ENCODE peak calls at places on chromosomes 16 and 17, in seven cellular contexts. One of them, this sample, is unnamed.
A peak's percentile ranks its signal among the peaks of the same experiment; 100 is the strongest.

GRCh38 chr16:67661101-67661661 is 421 bp downstream of the PARD6A start:
- DNase-seq in A549: peak; percentile 46
- DNase-seq in endothelial cell of umbilical vein: peak; percentile 61
- DNase-seq in GM23338: peak; percentile 86
- DNase-seq in cardiac fibroblast: no peak
- DNase-seq in nephron progenitor cell: peak; percentile 55
- DNase-seq in astrocyte of the cerebellum: peak; percentile 27
- DNase-seq in this sample: peak; percentile 15

GRCh38 chr16:86515420-86515779 is 5.1 kb downstream of the FOXF1 start:
- DNase-seq in A549: no peak
- DNase-seq in endothelial cell of umbilical vein: no peak
- DNase-seq in GM23338: peak; percentile 82
- DNase-seq in cardiac fibroblast: no peak
- DNase-seq in nephron progenitor cell: no peak
- DNase-seq in astrocyte of the cerebellum: no peak
- DNase-seq in this sample: no peak

GRCh38 chr17:44121206-44121605 is 2.2 kb downstream of the HDAC5 start:
- DNase-seq in A549: no peak
- DNase-seq in endothelial cell of umbilical vein: no peak
- DNase-seq in GM23338: no peak
- DNase-seq in cardiac fibroblast: no peak
- DNase-seq in nephron progenitor cell: no peak
- DNase-seq in astrocyte of the cerebellum: no peak
- DNase-seq in this sample: no peak

GRCh38 chr17:43645450-43645764 is 16.3 kb downstream of the MEOX1 start:
- DNase-seq in A549: no peak
- DNase-seq in endothelial cell of umbilical vein: no peak
- DNase-seq in GM23338: peak; percentile 53
- DNase-seq in cardiac fibroblast: no peak
- DNase-seq in nephron progenitor cell: no peak
- DNase-seq in astrocyte of the cerebellum: no peak
- DNase-seq in this sample: no peak

GRCh38 chr16:28477311-28477920 is 5.3 kb upstream of the NPIPB7 start:
- DNase-seq in A549: no peak
- DNase-seq in endothelial cell of umbilical vein: no peak
- DNase-seq in GM23338: no peak
- DNase-seq in cardiac fibroblast: no peak
- DNase-seq in nephron progenitor cell: no peak
- DNase-seq in astrocyte of the cerebellum: no peak
- DNase-seq in this sample: no peak

GRCh38 chr17:48113201-48113676 is 5.7 kb downstream of the SNX11 start:
- DNase-seq in A549: no peak
- DNase-seq in endothelial cell of umbilical vein: no peak
- DNase-seq in GM23338: no peak
- DNase-seq in cardiac fibroblast: peak; percentile 29
- DNase-seq in nephron progenitor cell: no peak
- DNase-seq in astrocyte of the cerebellum: no peak
- DNase-seq in this sample: no peak

GRCh38 chr16:12959072-12959471 is 57.7 kb downstream of the SHISA9 start:
- DNase-seq in A549: no peak
- DNase-seq in endothelial cell of umbilical vein: no peak
- DNase-seq in GM23338: no peak
- DNase-seq in cardiac fibroblast: no peak
- DNase-seq in nephron progenitor cell: no peak
- DNase-seq in astrocyte of the cerebellum: no peak
- DNase-seq in this sample: no peak

GRCh38 chr16:75192606-75193264 is 14.2 kb downstream of the CTRB2 start:
- DNase-seq in A549: no peak
- DNase-seq in endothelial cell of umbilical vein: no peak
- DNase-seq in GM23338: no peak
- DNase-seq in cardiac fibroblast: no peak
- DNase-seq in nephron progenitor cell: no peak
- DNase-seq in astrocyte of the cerebellum: no peak
- DNase-seq in this sample: no peak

GRCh38 chr17:75844530-75845057 is 390 bp upstream of the UNC13D start:
- DNase-seq in A549: peak; percentile 75
- DNase-seq in endothelial cell of umbilical vein: no peak
- DNase-seq in GM23338: no peak
- DNase-seq in cardiac fibroblast: no peak
- DNase-seq in nephron progenitor cell: no peak
- DNase-seq in astrocyte of the cerebellum: no peak
- DNase-seq in this sample: peak; percentile 38

GRCh38 chr17:10032142-10032541 is 127.1 kb upstream of the RCVRN start:
- DNase-seq in A549: no peak
- DNase-seq in endothelial cell of umbilical vein: no peak
- DNase-seq in GM23338: peak; percentile 26
- DNase-seq in cardiac fibroblast: peak; percentile 30
- DNase-seq in nephron progenitor cell: no peak
- DNase-seq in astrocyte of the cerebellum: no peak
- DNase-seq in this sample: no peak

GRCh38 chr16:56349711-56350161 is 75.6 kb downstream of the AMFR start:
- DNase-seq in A549: no peak
- DNase-seq in endothelial cell of umbilical vein: no peak
- DNase-seq in GM23338: no peak
- DNase-seq in cardiac fibroblast: no peak
- DNase-seq in nephron progenitor cell: no peak
- DNase-seq in astrocyte of the cerebellum: no peak
- DNase-seq in this sample: no peak

GRCh38 chr17:65121368-65121767 is 15.8 kb upstream of the RGS9 start:
- DNase-seq in A549: no peak
- DNase-seq in endothelial cell of umbilical vein: no peak
- DNase-seq in GM23338: no peak
- DNase-seq in cardiac fibroblast: no peak
- DNase-seq in nephron progenitor cell: no peak
- DNase-seq in astrocyte of the cerebellum: no peak
- DNase-seq in this sample: no peak

GRCh38 chr17:17303010-17303846 is at the start of gene NT5M:
- DNase-seq in A549: peak; percentile 91
- DNase-seq in endothelial cell of umbilical vein: peak; percentile 60
- DNase-seq in GM23338: peak; percentile 90
- DNase-seq in cardiac fibroblast: peak; percentile 68
- DNase-seq in nephron progenitor cell: peak; percentile 85
- DNase-seq in astrocyte of the cerebellum: no peak
- DNase-seq in this sample: peak; percentile 67

GRCh38 chr16:25257956-25258855 is 561 bp upstream of the ZKSCAN2 start:
- DNase-seq in A549: peak; percentile 82
- DNase-seq in endothelial cell of umbilical vein: peak; percentile 74
- DNase-seq in GM23338: peak; percentile 93
- DNase-seq in cardiac fibroblast: peak; percentile 92
- DNase-seq in nephron progenitor cell: peak; percentile 90
- DNase-seq in astrocyte of the cerebellum: peak; percentile 70
- DNase-seq in this sample: peak; percentile 87

GRCh38 chr16:50505714-50506542 is 42.3 kb upstream of the NKD1 start:
- DNase-seq in A549: no peak
- DNase-seq in endothelial cell of umbilical vein: no peak
- DNase-seq in GM23338: peak; percentile 46
- DNase-seq in cardiac fibroblast: no peak
- DNase-seq in nephron progenitor cell: peak; percentile 51
- DNase-seq in astrocyte of the cerebellum: no peak
- DNase-seq in this sample: no peak

GRCh38 chr16:67395458-67396158 is 2.3 kb upstream of the TPPP3 start:
- DNase-seq in A549: no peak
- DNase-seq in endothelial cell of umbilical vein: no peak
- DNase-seq in GM23338: no peak
- DNase-seq in cardiac fibroblast: no peak
- DNase-seq in nephron progenitor cell: peak; percentile 34
- DNase-seq in astrocyte of the cerebellum: no peak
- DNase-seq in this sample: peak; percentile 46

DNA sequence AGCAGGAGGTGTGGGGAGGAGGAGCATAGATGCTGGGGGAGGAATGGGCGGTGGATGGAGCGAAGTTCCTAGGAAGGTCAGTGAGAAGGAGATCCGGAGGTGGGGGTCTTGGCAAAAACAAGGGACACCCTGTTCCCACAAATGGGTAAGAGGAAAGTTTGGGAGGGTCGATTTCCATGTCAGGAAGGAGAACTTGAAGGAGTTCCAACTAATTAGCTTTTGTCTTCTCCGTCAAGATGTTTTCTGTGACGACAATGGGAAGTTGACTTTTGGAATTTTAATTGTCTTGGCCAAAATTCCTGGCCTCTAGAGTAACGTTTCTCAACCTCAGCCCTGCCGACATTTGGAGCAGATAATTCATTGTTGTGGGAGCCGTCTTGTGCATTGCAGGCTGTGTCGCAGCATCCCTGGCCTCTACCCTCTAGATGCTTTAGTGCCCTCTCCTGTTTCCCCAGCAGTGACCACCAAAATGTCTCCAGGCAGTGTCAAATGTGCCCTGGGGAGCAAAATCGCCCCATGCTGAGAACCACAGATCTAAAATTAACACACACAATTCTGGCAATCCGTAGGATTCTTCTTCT is 97.1 kb downstream of the PITPNC1 start:
- DNase-seq in A549: no peak
- DNase-seq in endothelial cell of umbilical vein: peak; percentile 20
- DNase-seq in GM23338: peak; percentile 47
- DNase-seq in cardiac fibroblast: peak; percentile 94
- DNase-seq in nephron progenitor cell: no peak
- DNase-seq in astrocyte of the cerebellum: peak; percentile 82
- DNase-seq in this sample: peak; percentile 85
- TF ChIP-seq CTCF in A549: no peak
- TF ChIP-seq CTCF in endothelial cell of umbilical vein: no peak
- TF ChIP-seq CTCF in GM23338: peak; percentile 15
- TF ChIP-seq CTCF in cardiac fibroblast: peak; percentile 6
- TF ChIP-seq CTCF in nephron progenitor cell: no peak
- TF ChIP-seq CTCF in astrocyte of the cerebellum: no peak
- TF ChIP-seq CTCF in this sample: no peak

GRCh38 chr16:30977502-30977901 is 7.5 kb upstream of the HSD3B7 start:
- DNase-seq in A549: no peak
- DNase-seq in endothelial cell of umbilical vein: no peak
- DNase-seq in GM23338: peak; percentile 84
- DNase-seq in cardiac fibroblast: no peak
- DNase-seq in nephron progenitor cell: no peak
- DNase-seq in astrocyte of the cerebellum: no peak
- DNase-seq in this sample: no peak
- TF ChIP-seq CTCF in A549: peak; percentile 14
- TF ChIP-seq CTCF in endothelial cell of umbilical vein: peak; percentile 36
- TF ChIP-seq CTCF in GM23338: peak; percentile 84
- TF ChIP-seq CTCF in cardiac fibroblast: peak; percentile 34
- TF ChIP-seq CTCF in nephron progenitor cell: peak; percentile 23
- TF ChIP-seq CTCF in astrocyte of the cerebellum: peak; percentile 41
- TF ChIP-seq CTCF in this sample: peak; percentile 27

DNA sequence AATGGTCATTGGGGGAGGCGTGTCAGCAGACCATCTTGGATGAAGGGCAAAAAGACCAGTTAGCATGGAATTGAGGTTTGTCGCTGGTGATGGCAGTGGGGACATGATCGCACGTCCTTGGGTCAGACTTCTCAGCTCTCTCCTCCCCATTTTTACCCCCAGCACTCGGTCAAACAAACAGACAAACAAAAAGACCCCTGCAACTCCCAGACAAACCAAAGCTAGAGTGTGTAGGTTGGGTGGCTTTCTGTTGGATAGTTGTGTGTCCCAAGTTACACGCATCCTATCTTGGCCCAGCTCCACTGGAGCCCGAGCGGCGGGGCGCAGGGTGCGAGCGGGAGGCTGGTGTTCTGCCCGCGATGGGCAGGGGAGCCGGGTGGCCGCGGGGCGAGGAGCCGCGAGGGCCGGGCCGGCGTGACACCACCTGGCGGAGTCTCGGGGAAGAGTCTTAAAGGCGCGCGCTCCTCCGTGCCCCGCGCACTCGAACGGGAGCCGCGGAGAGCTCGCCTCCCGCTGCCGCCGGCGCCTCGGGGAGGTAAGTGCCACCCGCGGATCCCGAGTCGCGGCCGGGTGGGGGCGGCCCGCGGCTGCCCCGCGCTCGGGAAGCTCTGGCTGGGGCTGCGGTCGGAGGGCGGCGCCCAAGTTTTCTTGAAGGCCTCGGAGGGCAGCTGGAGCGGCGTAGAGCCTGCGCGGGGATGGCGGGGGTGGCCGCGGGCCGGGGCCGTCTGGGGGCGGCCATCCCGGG is 18.5 kb upstream of the NTN1 start:
- DNase-seq in A549: peak; percentile 75
- DNase-seq in endothelial cell of umbilical vein: no peak
- DNase-seq in GM23338: peak; percentile 67
- DNase-seq in cardiac fibroblast: no peak
- DNase-seq in nephron progenitor cell: peak; percentile 75
- DNase-seq in astrocyte of the cerebellum: no peak
- DNase-seq in this sample: no peak
- TF ChIP-seq CTCF in A549: peak; percentile 36
- TF ChIP-seq CTCF in endothelial cell of umbilical vein: peak; percentile 23
- TF ChIP-seq CTCF in GM23338: no peak
- TF ChIP-seq CTCF in cardiac fibroblast: no peak
- TF ChIP-seq CTCF in nephron progenitor cell: peak; percentile 29
- TF ChIP-seq CTCF in astrocyte of the cerebellum: peak; percentile 34
- TF ChIP-seq CTCF in this sample: no peak

GRCh38 chr17:1638624-1639300 is 6.8 kb downstream of the SCARF1 start:
- DNase-seq in A549: no peak
- DNase-seq in endothelial cell of umbilical vein: no peak
- DNase-seq in GM23338: no peak
- DNase-seq in cardiac fibroblast: no peak
- DNase-seq in nephron progenitor cell: no peak
- DNase-seq in astrocyte of the cerebellum: no peak
- DNase-seq in this sample: no peak

GRCh38 chr17:1643293-1643998 is 2.1 kb downstream of the SCARF1 start:
- DNase-seq in A549: peak; percentile 65
- DNase-seq in endothelial cell of umbilical vein: no peak
- DNase-seq in GM23338: peak; percentile 96
- DNase-seq in cardiac fibroblast: no peak
- DNase-seq in nephron progenitor cell: peak; percentile 69
- DNase-seq in astrocyte of the cerebellum: no peak
- DNase-seq in this sample: peak; percentile 56

GRCh38 chr17:1640329-1641064 is 5.0 kb downstream of the SCARF1 start:
- DNase-seq in A549: no peak
- DNase-seq in endothelial cell of umbilical vein: no peak
- DNase-seq in GM23338: no peak
- DNase-seq in cardiac fibroblast: no peak
- DNase-seq in nephron progenitor cell: no peak
- DNase-seq in astrocyte of the cerebellum: no peak
- DNase-seq in this sample: no peak

GRCh38 chr17:1639549-1639948 is 6.0 kb downstream of the SCARF1 start:
- DNase-seq in A549: no peak
- DNase-seq in endothelial cell of umbilical vein: no peak
- DNase-seq in GM23338: no peak
- DNase-seq in cardiac fibroblast: no peak
- DNase-seq in nephron progenitor cell: peak; percentile 27
- DNase-seq in astrocyte of the cerebellum: no peak
- DNase-seq in this sample: no peak

DNA sequence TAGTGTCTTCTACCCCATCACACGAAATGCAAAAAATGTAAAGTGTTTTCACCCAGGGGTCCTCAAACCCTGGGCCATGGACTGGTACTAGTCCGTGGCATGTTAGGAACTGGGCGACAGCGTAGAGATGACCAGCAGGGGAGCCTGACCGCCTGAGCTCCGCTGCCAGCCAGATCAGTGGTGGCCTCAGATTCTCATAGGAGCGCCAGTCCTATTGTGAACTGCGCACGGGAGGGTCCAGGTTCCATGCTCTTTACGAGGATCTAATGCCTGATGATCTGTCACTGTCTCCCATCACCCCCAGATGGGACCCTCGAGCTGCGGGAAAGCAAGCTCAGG is 4.5 kb downstream of the SCARF1 start:
- DNase-seq in A549: no peak
- DNase-seq in endothelial cell of umbilical vein: no peak
- DNase-seq in GM23338: no peak
- DNase-seq in cardiac fibroblast: no peak
- DNase-seq in nephron progenitor cell: no peak
- DNase-seq in astrocyte of the cerebellum: no peak
- DNase-seq in this sample: no peak
- TF ChIP-seq CTCF in A549: no peak
- TF ChIP-seq CTCF in endothelial cell of umbilical vein: no peak
- TF ChIP-seq CTCF in GM23338: no peak
- TF ChIP-seq CTCF in cardiac fibroblast: no peak
- TF ChIP-seq CTCF in nephron progenitor cell: no peak
- TF ChIP-seq CTCF in astrocyte of the cerebellum: no peak
- TF ChIP-seq CTCF in this sample: no peak